ENCODE peak calls at places on chromosomes 4 and X, in seven cellular contexts. K is PC-3, D is IMR-90, X is cardiac fibroblast, J is choroid plexus epithelial cell, T is lower lobe of right lung, W is fibroblast of the aortic adventitia. U is an unnamed sample.

GRCh38 chrX:103276581-103277002 is at the start of gene TCEAL5:
- DNase-seq in K (no peak), D (no peak), X (no peak), J (no peak), T (no peak), W (no peak), U (no peak)

GRCh38 chrX:103726477-103726876 is 15.8 kb downstream of the TMEM31 start:
- DNase-seq in K (no peak), D (no peak), X (no peak), J (no peak), T (no peak), W (no peak), U (no peak)

GRCh38 chrX:10415704-10416001 is 204.7 kb downstream of the MID1 start:
- DNase-seq in K (peak; percentile 58), D (peak; percentile 51), X (peak; percentile 52), J (peak; percentile 61), T (no peak), W (peak; percentile 45), U (no peak)

GRCh38 chr4:48557478-48557877 is 67.4 kb downstream of the ZAR1 start:
- DNase-seq in K (peak; percentile 13), D (no peak), X (peak; percentile 5), J (peak; percentile 37), T (no peak), W (no peak), U (no peak)

GRCh38 chr4:41981456-41981855 is at the start of gene DCAF4L1:
- DNase-seq in K (no peak), D (no peak), X (no peak), J (no peak), T (no peak), W (no peak), U (no peak)

GRCh38 chrX:10769165-10769564 is 148.8 kb upstream of the MID1 start:
- DNase-seq in K (peak; percentile 61), D (peak; percentile 35), X (peak; percentile 58), J (peak; percentile 59), T (no peak), W (peak; percentile 41), U (no peak)

GRCh38 chrX:52933976-52934703 is 24.2 kb downstream of the FAM156A start:
- DNase-seq in K (peak; percentile 1), D (no peak), X (no peak), J (no peak), T (no peak), W (no peak), U (no peak)

GRCh38 chr4:176340871-176341685 is 21.3 kb downstream of the SPCS3 start:
- DNase-seq in K (peak; percentile 52), D (peak; percentile 66), X (peak; percentile 81), J (peak; percentile 75), T (no peak), W (peak; percentile 76), U (no peak)

GRCh38 chrX:74118503-74118902 is 185.5 kb upstream of the ZCCHC13 start:
- DNase-seq in K (peak; percentile 58), D (no peak), X (no peak), J (no peak), T (no peak), W (no peak), U (no peak)

GRCh38 chr4:7638984-7639789 is 204.5 kb upstream of the PSAPL1 start:
- DNase-seq in K (no peak), D (no peak), X (no peak), J (no peak), T (no peak), W (no peak), U (no peak)

GRCh38 chr4:14853186-14853946 is 148.9 kb upstream of the CPEB2 start:
- DNase-seq in K (peak; percentile 62), D (peak; percentile 95), X (peak; percentile 93), J (peak; percentile 95), T (no peak), W (peak; percentile 89), U (no peak)

GRCh38 chr4:149690726-149691125 is 124.9 kb downstream of the IQCM start:
- DNase-seq in K (no peak), D (no peak), X (no peak), J (no peak), T (no peak), W (no peak), U (no peak)
- TF ChIP-seq CTCF in K (peak; percentile 56), D (no peak), X (peak; percentile 11), J (peak; percentile 38), T (no peak), W (no peak), U (no peak)

GRCh38 chr4:66045913-66046312 is 375.6 kb upstream of the EPHA5 start:
- DNase-seq in K (no peak), D (no peak), X (no peak), J (no peak), T (no peak), W (no peak), U (no peak)
- TF ChIP-seq CTCF in K (no peak), D (no peak), X (no peak), J (no peak), T (no peak), W (no peak), U (no peak)

DNA sequence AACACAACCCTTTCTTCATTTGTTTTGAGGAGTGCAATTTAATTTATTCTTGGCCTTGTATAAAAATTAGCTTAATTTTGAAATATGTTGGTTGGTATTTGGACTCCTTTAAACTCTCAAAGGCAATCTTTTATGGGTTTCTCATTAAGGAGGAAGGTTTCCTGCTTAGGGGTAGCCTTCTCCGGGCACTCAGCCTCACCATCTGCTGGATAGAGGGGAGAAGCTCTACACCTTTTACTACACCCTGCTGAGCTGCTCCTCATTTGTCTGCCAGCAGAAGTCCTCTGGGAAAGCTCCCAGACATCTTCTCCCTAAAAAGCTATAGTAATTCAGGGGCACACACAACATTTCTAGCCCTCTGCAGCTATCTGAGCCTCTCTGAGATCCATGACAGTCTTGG is 179.1 kb downstream of the SOWAHB start:
- DNase-seq in K (no peak), D (no peak), X (no peak), J (no peak), T (no peak), W (no peak), U (no peak)
- TF ChIP-seq CTCF in K (no peak), D (no peak), X (no peak), J (no peak), T (no peak), W (no peak), U (no peak)

GRCh38 chrX:43949669-43950068 is 23.5 kb downstream of the NDP start:
- DNase-seq in K (peak; percentile 46), D (no peak), X (peak; percentile 4), J (no peak), T (peak; percentile 44), W (no peak), U (peak; percentile 52)
- TF ChIP-seq CTCF in K (peak; percentile 59), D (peak; percentile 15), X (peak; percentile 30), J (peak; percentile 45), T (peak; percentile 34), W (peak; percentile 19), U (no peak)

U was measured in mucosa of descending colon.